ENCODE peak calls at places on chromosomes 4 and X, in six cellular contexts. One of them, this sample, is unnamed.

GRCh38 chr4:118712872-118713271 is 27.7 kb downstream of the METTL14 start:
- DNase-seq in EH: peak
- DNase-seq in H1: no peak
- DNase-seq in amygdala: no peak
- DNase-seq in astrocyte: peak
- DNase-seq in activated T-cell treated with anti-CD3 and anti-CD28 coated beads, Interleukin-2, amount 50 U/mL, for 4 hours: no peak
- DNase-seq in this sample: no peak

GRCh38 chrX:45850197-45850774 is 649.6 kb upstream of the DIPK2B start:
- DNase-seq in activated T-cell treated with anti-CD3 and anti-CD28 coated beads, Interleukin-2, amount 50 U/mL, for 4 hours: peak
- DNase-seq in amygdala: no peak
- DNase-seq in H1: no peak
- DNase-seq in EH: no peak
- DNase-seq in astrocyte: peak
- DNase-seq in this sample: peak

GRCh38 chr4:25670991-25671390 is 15.3 kb downstream of the SLC34A2 start:
- DNase-seq in amygdala: no peak
- DNase-seq in activated T-cell treated with anti-CD3 and anti-CD28 coated beads, Interleukin-2, amount 50 U/mL, for 4 hours: no peak
- DNase-seq in H1: no peak
- DNase-seq in EH: no peak
- DNase-seq in astrocyte: no peak
- DNase-seq in this sample: no peak

GRCh38 chr4:110175634-110176033 is 22.8 kb downstream of the ELOVL6 start:
- DNase-seq in EH: peak
- DNase-seq in astrocyte: no peak
- DNase-seq in H1: no peak
- DNase-seq in amygdala: no peak
- DNase-seq in activated T-cell treated with anti-CD3 and anti-CD28 coated beads, Interleukin-2, amount 50 U/mL, for 4 hours: no peak
- DNase-seq in this sample: no peak

GRCh38 chr4:95155759-95156451 is 392.9 kb downstream of the UNC5C start:
- DNase-seq in activated T-cell treated with anti-CD3 and anti-CD28 coated beads, Interleukin-2, amount 50 U/mL, for 4 hours: no peak
- DNase-seq in astrocyte: peak
- DNase-seq in EH: peak
- DNase-seq in amygdala: no peak
- DNase-seq in H1: no peak
- DNase-seq in this sample: no peak

GRCh38 chr4:55346851-55347255 is 811 bp downstream of the SRD5A3 start:
- DNase-seq in amygdala: no peak
- DNase-seq in EH: no peak
- DNase-seq in H1: no peak
- DNase-seq in astrocyte: no peak
- DNase-seq in activated T-cell treated with anti-CD3 and anti-CD28 coated beads, Interleukin-2, amount 50 U/mL, for 4 hours: no peak
- DNase-seq in this sample: no peak

GRCh38 chr4:126888968-126889367 is 743.8 kb upstream of the INTU start:
- DNase-seq in amygdala: no peak
- DNase-seq in H1: no peak
- DNase-seq in EH: peak
- DNase-seq in activated T-cell treated with anti-CD3 and anti-CD28 coated beads, Interleukin-2, amount 50 U/mL, for 4 hours: no peak
- DNase-seq in astrocyte: peak
- DNase-seq in this sample: no peak

GRCh38 chr4:105859233-105859632 is 36.0 kb upstream of the NPNT start:
- DNase-seq in H1: no peak
- DNase-seq in EH: peak
- DNase-seq in astrocyte: peak
- DNase-seq in activated T-cell treated with anti-CD3 and anti-CD28 coated beads, Interleukin-2, amount 50 U/mL, for 4 hours: no peak
- DNase-seq in amygdala: no peak
- DNase-seq in this sample: no peak

GRCh38 chrX:115902995-115903394 is 267.5 kb upstream of the AGTR2 start:
- DNase-seq in H1: no peak
- DNase-seq in astrocyte: no peak
- DNase-seq in amygdala: no peak
- DNase-seq in activated T-cell treated with anti-CD3 and anti-CD28 coated beads, Interleukin-2, amount 50 U/mL, for 4 hours: no peak
- DNase-seq in EH: no peak
- DNase-seq in this sample: no peak

GRCh38 chr4:174218127-174218790 is 65.2 kb downstream of the FBXO8 start:
- DNase-seq in H1: no peak
- DNase-seq in activated T-cell treated with anti-CD3 and anti-CD28 coated beads, Interleukin-2, amount 50 U/mL, for 4 hours: no peak
- DNase-seq in EH: no peak
- DNase-seq in astrocyte: no peak
- DNase-seq in amygdala: no peak
- DNase-seq in this sample: no peak

GRCh38 chrX:12452268-12452667 is 314.0 kb downstream of the FRMPD4 start:
- DNase-seq in H1: no peak
- DNase-seq in amygdala: no peak
- DNase-seq in EH: no peak
- DNase-seq in activated T-cell treated with anti-CD3 and anti-CD28 coated beads, Interleukin-2, amount 50 U/mL, for 4 hours: no peak
- DNase-seq in astrocyte: no peak
- DNase-seq in this sample: no peak

GRCh38 chrX:106170318-106170717 is 2.2 kb downstream of the PWWP3B start:
- DNase-seq in astrocyte: no peak
- DNase-seq in H1: no peak
- DNase-seq in amygdala: no peak
- DNase-seq in EH: no peak
- DNase-seq in activated T-cell treated with anti-CD3 and anti-CD28 coated beads, Interleukin-2, amount 50 U/mL, for 4 hours: no peak
- DNase-seq in this sample: no peak

GRCh38 chr4:85734446-85734845 is 259.5 kb downstream of the ARHGAP24 start:
- DNase-seq in activated T-cell treated with anti-CD3 and anti-CD28 coated beads, Interleukin-2, amount 50 U/mL, for 4 hours: no peak
- DNase-seq in EH: peak
- DNase-seq in amygdala: no peak
- DNase-seq in H1: no peak
- DNase-seq in astrocyte: peak
- DNase-seq in this sample: no peak

GRCh38 chrX:15515931-15516330 is 15.3 kb downstream of the BMX start:
- DNase-seq in astrocyte: no peak
- DNase-seq in EH: no peak
- DNase-seq in amygdala: no peak
- DNase-seq in activated T-cell treated with anti-CD3 and anti-CD28 coated beads, Interleukin-2, amount 50 U/mL, for 4 hours: no peak
- DNase-seq in H1: no peak
- DNase-seq in this sample: no peak

GRCh38 chrX:129653985-129654651 is 638 bp downstream of the APLN start:
- DNase-seq in astrocyte: no peak
- DNase-seq in H1: no peak
- DNase-seq in activated T-cell treated with anti-CD3 and anti-CD28 coated beads, Interleukin-2, amount 50 U/mL, for 4 hours: no peak
- DNase-seq in EH: peak
- DNase-seq in amygdala: peak
- DNase-seq in this sample: no peak

GRCh38 chr4:10383417-10383816 is 73.8 kb downstream of the ZNF518B start:
- DNase-seq in astrocyte: no peak
- DNase-seq in EH: no peak
- DNase-seq in amygdala: no peak
- DNase-seq in activated T-cell treated with anti-CD3 and anti-CD28 coated beads, Interleukin-2, amount 50 U/mL, for 4 hours: no peak
- DNase-seq in H1: no peak
- DNase-seq in this sample: no peak

GRCh38 chr4:2135083-2135482 is 76.0 kb downstream of the NAT8L start:
- DNase-seq in amygdala: no peak
- DNase-seq in astrocyte: peak
- DNase-seq in H1: no peak
- DNase-seq in EH: peak
- DNase-seq in activated T-cell treated with anti-CD3 and anti-CD28 coated beads, Interleukin-2, amount 50 U/mL, for 4 hours: no peak
- DNase-seq in this sample: peak

GRCh38 chrX:15646031-15646430 is 18.6 kb downstream of the CLTRN start:
- DNase-seq in H1: no peak
- DNase-seq in activated T-cell treated with anti-CD3 and anti-CD28 coated beads, Interleukin-2, amount 50 U/mL, for 4 hours: no peak
- DNase-seq in EH: no peak
- DNase-seq in astrocyte: no peak
- DNase-seq in amygdala: no peak
- DNase-seq in this sample: no peak

GRCh38 chr4:70993181-70994068 is at the start of gene DCK:
- DNase-seq in activated T-cell treated with anti-CD3 and anti-CD28 coated beads, Interleukin-2, amount 50 U/mL, for 4 hours: peak
- DNase-seq in EH: peak
- DNase-seq in amygdala: peak
- DNase-seq in H1: peak
- DNase-seq in astrocyte: peak
- DNase-seq in this sample: peak

GRCh38 chrX:71541546-71542022 is 8.7 kb downstream of the OGT start:
- DNase-seq in H1: no peak
- DNase-seq in activated T-cell treated with anti-CD3 and anti-CD28 coated beads, Interleukin-2, amount 50 U/mL, for 4 hours: no peak
- DNase-seq in astrocyte: peak
- DNase-seq in amygdala: no peak
- DNase-seq in EH: peak
- DNase-seq in this sample: no peak

GRCh38 chr4:138188406-138189084 is 53.6 kb downstream of the SLC7A11 start:
- DNase-seq in astrocyte: peak
- DNase-seq in activated T-cell treated with anti-CD3 and anti-CD28 coated beads, Interleukin-2, amount 50 U/mL, for 4 hours: no peak
- DNase-seq in amygdala: no peak
- DNase-seq in EH: peak
- DNase-seq in H1: no peak
- DNase-seq in this sample: no peak

GRCh38 chrX:46575586-46575985 is 2.0 kb downstream of the CHST7 start:
- DNase-seq in EH: no peak
- DNase-seq in H1: no peak
- DNase-seq in astrocyte: no peak
- DNase-seq in activated T-cell treated with anti-CD3 and anti-CD28 coated beads, Interleukin-2, amount 50 U/mL, for 4 hours: no peak
- DNase-seq in amygdala: no peak
- DNase-seq in this sample: no peak

GRCh38 chrX:41412261-41413167 is 34.6 kb upstream of the NYX start:
- DNase-seq in EH: no peak
- DNase-seq in amygdala: no peak
- DNase-seq in H1: no peak
- DNase-seq in activated T-cell treated with anti-CD3 and anti-CD28 coated beads, Interleukin-2, amount 50 U/mL, for 4 hours: no peak
- DNase-seq in astrocyte: no peak
- DNase-seq in this sample: no peak

GRCh38 chr4:5750052-5750950 is 39.3 kb downstream of the EVC start:
- DNase-seq in amygdala: no peak
- DNase-seq in activated T-cell treated with anti-CD3 and anti-CD28 coated beads, Interleukin-2, amount 50 U/mL, for 4 hours: no peak
- DNase-seq in H1: no peak
- DNase-seq in EH: peak
- DNase-seq in astrocyte: peak
- DNase-seq in this sample: no peak

GRCh38 chrX:67555578-67556203 is 11.9 kb downstream of the AR start:
- DNase-seq in astrocyte: no peak
- DNase-seq in activated T-cell treated with anti-CD3 and anti-CD28 coated beads, Interleukin-2, amount 50 U/mL, for 4 hours: no peak
- DNase-seq in amygdala: no peak
- DNase-seq in H1: no peak
- DNase-seq in EH: peak
- DNase-seq in this sample: no peak

GRCh38 chr4:158825443-158826036 is 56.7 kb downstream of the FNIP2 start:
- DNase-seq in activated T-cell treated with anti-CD3 and anti-CD28 coated beads, Interleukin-2, amount 50 U/mL, for 4 hours: no peak
- DNase-seq in amygdala: no peak
- DNase-seq in astrocyte: no peak
- DNase-seq in H1: no peak
- DNase-seq in EH: no peak
- DNase-seq in this sample: no peak

GRCh38 chr4:165031436-165032211 is at the start of gene TRIM60:
- DNase-seq in H1: no peak
- DNase-seq in astrocyte: no peak
- DNase-seq in activated T-cell treated with anti-CD3 and anti-CD28 coated beads, Interleukin-2, amount 50 U/mL, for 4 hours: no peak
- DNase-seq in amygdala: no peak
- DNase-seq in EH: no peak
- DNase-seq in this sample: no peak

GRCh38 chrX:40945366-40945713 is 139.9 kb upstream of the USP9X start:
- DNase-seq in astrocyte: peak
- DNase-seq in H1: no peak
- DNase-seq in EH: peak
- DNase-seq in amygdala: peak
- DNase-seq in activated T-cell treated with anti-CD3 and anti-CD28 coated beads, Interleukin-2, amount 50 U/mL, for 4 hours: no peak
- DNase-seq in this sample: no peak

This sample was measured in activated gamma-delta T cell treated with Interleukin-2 at 50 U/mL for 16 hours.